ENCODE peak calls at places on chromosomes 2 and 18, in four cellular contexts. Y, O, T and U are unnamed samples. For H3K4me1, the result is how much of the 10 kb centered on the place peaks cover.

GRCh38 chr2:31429759-31430438 is 15.4 kb upstream of the XDH start:
- DNase-seq in Y (no peak), O (no peak), T (no peak), U (peak)

GRCh38 chr18:45402485-45403056 is 212.7 kb upstream of the SLC14A2 start:
- DNase-seq in Y (no peak), O (no peak), T (no peak), U (no peak)

GRCh38 chr2:98730053-98730850 is 680 bp downstream of the MGAT4A start:
- DNase-seq in Y (peak), O (no peak), T (peak), U (peak)

GRCh38 chr2:43508209-43508608 is 87.6 kb downstream of the THADA start:
- DNase-seq in Y (no peak), O (no peak), T (no peak), U (no peak)

GRCh38 chr2:42979870-42980763 is 187.7 kb upstream of the HAAO start:
- DNase-seq in Y (no peak), O (no peak), T (no peak), U (no peak)

GRCh38 chr2:159617651-159618050 is 1.3 kb upstream of the BAZ2B start:
- DNase-seq in Y (peak), O (no peak), T (no peak), U (peak)

GRCh38 chr2:60548844-60549243 is 4.6 kb downstream of the BCL11A start:
- DNase-seq in Y (no peak), O (no peak), T (no peak), U (no peak)

GRCh38 chr2:239440511-239440959 is 39.7 kb upstream of the HDAC4 start:
- DNase-seq in Y (no peak), O (no peak), T (peak), U (no peak)

GRCh38 chr18:2147866-2148265 is 423.4 kb downstream of the METTL4 start:
- DNase-seq in Y (no peak), O (no peak), T (no peak), U (no peak)

GRCh38 chr2:216015722-216016464 is 2.5 kb upstream of the MREG start:
- DNase-seq in Y (peak), O (peak), T (no peak), U (no peak)

GRCh38 chr2:17748745-17749144 is 4.9 kb downstream of the SMC6 start:
- DNase-seq in Y (no peak), O (no peak), T (no peak), U (peak)

GRCh38 chr2:126910637-126911036 is 11.9 kb downstream of the TEX51 start:
- DNase-seq in Y (no peak), O (no peak), T (no peak), U (no peak)

GRCh38 chr18:29874519-29875098 is 1167.9 kb downstream of the DSC3 start:
- DNase-seq in Y (peak), O (no peak), T (peak), U (peak)

GRCh38 chr2:200483729-200484198 is 26.1 kb downstream of the KCTD18 start:
- DNase-seq in Y (peak), O (no peak), T (peak), U (peak)

GRCh38 chr2:54081574-54081973 is 33.8 kb upstream of the ACYP2 start:
- DNase-seq in Y (peak), O (peak), T (no peak), U (no peak)

GRCh38 chr18:70446063-70446462 is 157.2 kb downstream of the SOCS6 start:
- DNase-seq in Y (no peak), O (no peak), T (no peak), U (no peak)

GRCh38 chr2:157256621-157257020 is 884 bp upstream of the GALNT5 start:
- DNase-seq in Y (peak), O (peak), T (no peak), U (no peak)

GRCh38 chr2:14806567-14807077 is 174.1 kb downstream of the LRATD1 start:
- DNase-seq in Y (no peak), O (no peak), T (no peak), U (no peak)

GRCh38 chr2:43052204-43052943 is 174.0 kb downstream of the ZFP36L2 start:
- DNase-seq in Y (no peak), O (no peak), T (peak), U (no peak)

GRCh38 chr2:234074751-234075520 is 24.4 kb downstream of the SPP2 start:
- DNase-seq in Y (no peak), O (no peak), T (no peak), U (no peak)

GRCh38 chr18:35201502-35201901 is 39.3 kb upstream of the ZNF397 start:
- DNase-seq in Y (no peak), O (no peak), T (no peak), U (no peak)

GRCh38 chr2:182048621-182049020 is 63.0 kb downstream of the PPP1R1C start:
- DNase-seq in Y (no peak), O (no peak), T (no peak), U (no peak)

GRCh38 chr2:182049330-182049729 is 63.7 kb downstream of the PPP1R1C start:
- DNase-seq in Y (no peak), O (no peak), T (no peak), U (no peak)

GRCh38 chr2:182047544-182047943 is 61.9 kb downstream of the PPP1R1C start:
- DNase-seq in Y (no peak), O (no peak), T (no peak), U (no peak)

GRCh38 chr2:182049783-182050182 is 64.1 kb downstream of the PPP1R1C start:
- DNase-seq in Y (no peak), O (no peak), T (no peak), U (no peak)

DNA sequence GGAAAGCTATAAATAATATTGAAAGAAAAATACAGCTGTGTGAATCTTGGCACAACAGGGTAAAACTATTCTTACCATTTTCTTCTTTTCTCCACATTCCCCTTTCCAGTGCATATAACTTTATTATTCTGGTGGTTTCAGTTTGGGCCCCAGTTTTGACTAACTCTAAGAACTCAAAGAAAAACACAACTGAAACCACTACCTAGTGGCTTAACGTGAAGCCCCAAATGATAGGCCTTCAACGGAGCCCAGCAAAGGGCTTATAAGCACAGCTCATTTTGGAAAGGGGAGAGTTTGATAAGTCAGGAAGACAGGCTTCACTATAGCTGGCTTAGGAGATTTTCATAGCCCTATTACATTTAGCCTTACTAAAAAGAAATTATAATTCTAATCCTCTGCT is 62.4 kb downstream of the PPP1R1C start:
- DNase-seq in Y (no peak), O (no peak), T (no peak), U (no peak)
- H3K4me1 ChIP-seq in Y (under half), O (under half), T (under half), U (under half)

GRCh38 chr2:204027105-204027504 is 90.5 kb downstream of the ICOS start:
- DNase-seq in Y (no peak), O (no peak), T (no peak), U (no peak)
- TF ChIP-seq HDAC2 in Y (no peak), O (no peak), T (no peak), U (no peak)

GRCh38 chr2:206173147-206173546 is 13.5 kb downstream of the EEF1B2 start:
- DNase-seq in Y (no peak), O (no peak), T (no peak), U (no peak)

GRCh38 chr2:206176886-206177285 is 17.2 kb downstream of the EEF1B2 start:
- DNase-seq in Y (no peak), O (no peak), T (no peak), U (no peak)

DNA sequence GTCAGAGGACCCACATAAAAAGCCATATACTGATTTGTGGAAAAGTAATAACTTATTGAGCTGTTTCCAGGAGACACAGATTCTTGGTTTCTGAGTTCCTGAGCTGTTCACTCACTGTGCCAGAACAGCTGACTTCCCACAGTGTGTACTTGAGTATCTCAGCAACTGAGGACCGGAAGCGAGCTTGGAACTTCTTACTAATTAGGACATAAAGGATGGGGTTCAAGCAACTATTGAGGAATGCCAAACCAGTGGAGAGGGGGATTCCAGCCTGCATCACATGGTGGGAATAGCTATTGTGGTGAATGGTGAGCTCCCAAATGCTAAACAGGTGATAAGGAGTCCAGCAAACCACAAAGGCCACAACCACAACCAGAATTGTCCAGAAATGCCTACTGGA is 16.4 kb downstream of the EEF1B2 start:
- DNase-seq in Y (no peak), O (no peak), T (no peak), U (no peak)
- TF ChIP-seq CHD4 in Y (no peak), O (no peak), T (no peak), U (no peak)

DNA sequence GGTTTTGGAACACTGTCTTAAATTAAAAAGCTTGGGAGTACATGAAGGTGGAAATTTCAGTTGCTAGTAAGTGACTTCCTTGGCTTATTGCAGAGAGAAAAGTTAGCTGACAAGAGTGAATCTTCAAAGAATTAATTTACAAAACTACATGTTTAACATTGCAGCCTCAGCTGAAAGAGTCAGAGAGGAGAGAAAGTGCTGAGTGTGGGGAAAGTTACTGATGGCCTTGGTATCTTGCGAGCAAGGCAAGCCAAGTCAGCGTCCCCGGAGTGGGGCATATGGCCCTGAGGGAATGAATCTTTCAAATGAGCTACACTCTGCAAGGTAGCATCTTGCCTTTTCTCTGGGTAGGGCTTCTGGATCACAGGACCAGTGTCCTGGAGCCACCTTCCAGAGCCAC is 131.3 kb downstream of the LPIN1 start:
- DNase-seq in Y (no peak), O (no peak), T (no peak), U (no peak)
- H3K4me1 ChIP-seq in Y (under half), O (under half), T (under half), U (under half)

DNA sequence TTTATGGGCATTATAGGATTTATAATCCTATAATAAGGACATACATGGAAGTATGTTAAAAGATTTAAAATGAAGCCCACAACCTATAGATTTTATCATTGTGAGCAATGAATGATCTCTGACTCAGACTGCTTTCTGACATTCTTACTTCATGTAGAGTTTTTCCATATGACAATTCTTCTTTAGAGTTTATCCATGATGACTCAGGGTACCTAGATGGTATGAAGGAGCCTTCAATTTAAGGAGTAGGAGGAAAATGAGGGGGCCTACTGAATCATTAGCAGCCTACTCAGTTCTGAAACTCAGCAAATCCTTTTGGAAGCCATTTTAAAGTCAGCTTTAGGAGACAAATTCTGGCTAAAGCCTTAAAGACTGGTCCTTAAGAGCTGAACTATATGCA is 10.4 kb downstream of the PELI1 start:
- DNase-seq in Y (peak), O (no peak), T (no peak), U (no peak)
- TF ChIP-seq HDAC2 in Y (no peak), O (no peak), T (no peak), U (no peak)

DNA sequence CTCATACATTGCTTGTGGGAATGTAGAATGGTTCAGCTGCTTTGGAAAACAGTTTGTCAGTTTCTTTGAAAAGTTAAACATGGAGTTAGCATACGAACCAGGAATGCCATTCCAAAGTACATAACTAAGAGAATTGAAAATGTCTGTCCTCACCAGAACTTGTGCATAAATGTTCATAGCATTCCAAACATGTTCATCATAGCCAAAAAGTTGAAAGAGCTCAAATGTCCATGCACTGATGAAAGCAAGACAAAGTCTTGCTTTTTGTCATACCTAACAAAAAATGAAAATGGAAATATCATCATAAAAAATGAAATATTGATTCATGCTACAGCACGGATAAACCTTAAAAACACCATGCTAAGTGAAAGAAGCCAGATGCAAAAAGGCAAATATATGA is 408.8 kb upstream of the UBE2E3 start:
- DNase-seq in Y (no peak), O (no peak), T (no peak), U (no peak)
- TF ChIP-seq CHD4 in Y (no peak), O (no peak), T (no peak), U (no peak)

GRCh38 chr18:36762074-36762473 is 66.7 kb downstream of the TPGS2 start:
- DNase-seq in Y (no peak), O (no peak), T (no peak), U (no peak)
- H3K4me1 ChIP-seq in Y (under half), O (under half), T (under half), U (under half)

DNA sequence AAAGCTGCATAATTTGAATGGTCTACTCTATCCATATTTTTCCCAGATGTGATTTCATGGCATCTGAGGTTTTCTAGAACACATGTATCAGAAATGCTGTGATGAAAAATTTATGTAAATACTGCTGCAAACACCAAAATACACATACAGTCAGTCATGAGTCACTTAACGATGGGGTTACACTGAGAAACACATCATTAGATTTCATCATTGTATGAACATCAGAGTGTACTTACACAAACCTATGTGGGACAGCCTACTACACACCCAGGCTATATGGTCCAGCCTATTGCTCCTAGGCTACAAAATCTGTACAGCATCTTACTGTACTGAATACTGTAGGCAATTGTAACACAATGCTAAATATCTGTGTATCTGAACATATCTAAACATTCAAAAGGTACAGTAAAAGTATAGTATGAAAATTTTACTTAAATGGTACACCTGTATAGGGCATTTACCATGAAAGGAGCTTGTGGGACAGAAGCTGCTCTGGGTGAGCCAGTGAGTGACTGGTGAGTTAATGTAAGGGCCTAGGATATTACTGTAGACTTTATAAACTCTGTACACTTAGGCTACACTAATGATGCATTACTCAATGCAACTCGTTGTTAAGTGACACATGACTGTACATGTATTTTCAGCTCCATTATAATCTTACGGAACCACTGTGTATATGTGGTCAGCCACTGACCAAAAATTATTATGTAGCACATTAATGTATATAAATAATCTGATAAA is 33.5 kb downstream of the PNO1 start:
- DNase-seq in Y (peak), O (no peak), T (peak), U (peak)
- TF ChIP-seq HDAC2 in Y (no peak), O (no peak), T (no peak), U (no peak)

DNA sequence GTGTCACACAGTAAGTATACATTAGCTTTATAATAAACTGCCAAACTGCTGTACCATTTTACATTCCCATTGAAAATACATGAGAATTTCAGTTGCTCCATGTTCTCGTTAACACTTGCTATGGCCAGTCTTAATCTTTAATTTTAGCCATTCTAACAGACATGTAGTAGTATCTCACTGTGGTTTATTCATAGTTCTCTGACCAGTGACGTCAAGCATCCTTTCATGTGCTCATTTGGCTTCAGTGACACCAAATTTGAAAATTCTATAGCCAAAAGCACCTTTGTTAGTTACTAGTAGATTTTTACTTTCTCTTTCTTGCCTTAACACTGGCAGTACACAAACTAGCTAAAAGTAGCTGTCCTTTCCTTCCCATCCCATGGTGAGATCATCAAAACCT is 43.0 kb downstream of the CYP1B1 start:
- DNase-seq in Y (no peak), O (no peak), T (no peak), U (no peak)
- TF ChIP-seq CHD4 in Y (no peak), O (no peak), T (no peak), U (no peak)